ENCODE peak calls at places on chromosomes 16 and 17, in eight cellular contexts. A is iris pigment epithelial cell; L is mesendoderm; B is heart left ventricle; K is astrocyte of the cerebellum; N is activated B cell treated with CpG ODN at 0.5 μM for 24 hours; Y is endothelial cell; G is stimulated activated naive CD4-positive, alpha-beta T cell. H is an unnamed sample.

GRCh38 chr17:78185981-78186688 is 717 bp downstream of the TK1 start:
- DNase-seq in A (no peak), L (peak; percentile 70), B (peak; percentile 50), K (no peak), N (no peak), Y (no peak), G (no peak), H (peak; percentile 84)

GRCh38 chr17:43418441-43419374 is 19.9 kb downstream of the ARL4D start:
- DNase-seq in A (peak; percentile 92), L (peak; percentile 77), B (no peak), K (peak; percentile 56), N (no peak), Y (no peak), G (no peak), H (peak; percentile 98)

GRCh38 chr16:86975445-86975844 is 341.7 kb downstream of the C16orf95 start:
- DNase-seq in A (peak; percentile 87), L (peak; percentile 93), B (no peak), K (peak; percentile 96), N (no peak), Y (peak; percentile 46), G (no peak), H (peak; percentile 83)

GRCh38 chr17:33028778-33029177 is 37.1 kb downstream of the SPACA3 start:
- DNase-seq in A (no peak), L (no peak), B (no peak), K (no peak), N (no peak), Y (no peak), G (no peak), H (peak; percentile 22)

GRCh38 chr17:17781591-17782424 is 55.0 kb downstream of the SREBF1 start:
- DNase-seq in A (peak; percentile 51), L (peak; percentile 77), B (peak; percentile 86), K (no peak), N (peak; percentile 30), Y (peak; percentile 39), G (peak; percentile 39), H (peak; percentile 85)

GRCh38 chr16:2856686-2857450 is 1.1 kb downstream of the PRSS22 start:
- DNase-seq in A (no peak), L (no peak), B (no peak), K (no peak), N (no peak), Y (no peak), G (no peak), H (no peak)

GRCh38 chr17:74199306-74200092 is 4.0 kb upstream of the RPL38 start:
- DNase-seq in A (peak; percentile 51), L (peak; percentile 66), B (peak; percentile 61), K (no peak), N (peak; percentile 52), Y (peak; percentile 87), G (peak; percentile 53), H (peak; percentile 90)

GRCh38 chr17:42895185-42895555 is 5.4 kb upstream of the G6PC1 start:
- DNase-seq in A (peak; percentile 82), L (no peak), B (no peak), K (peak; percentile 69), N (no peak), Y (no peak), G (no peak), H (peak; percentile 84)

GRCh38 chr16:81861503-81861902 is 82.4 kb downstream of the PLCG2 start:
- DNase-seq in A (no peak), L (no peak), B (no peak), K (no peak), N (no peak), Y (no peak), G (no peak), H (no peak)

GRCh38 chr16:74035816-74036215 is 260.8 kb upstream of the PSMD7 start:
- DNase-seq in A (peak; percentile 10), L (peak; percentile 68), B (no peak), K (no peak), N (no peak), Y (peak; percentile 33), G (no peak), H (no peak)

GRCh38 chr17:73091770-73092517 is 544 bp downstream of the SLC39A11 start:
- DNase-seq in A (peak; percentile 10), L (peak; percentile 46), B (no peak), K (no peak), N (no peak), Y (peak; percentile 7), G (no peak), H (peak; percentile 77)

GRCh38 chr16:89368604-89369249 is 121.6 kb downstream of the ANKRD11 start:
- DNase-seq in A (no peak), L (no peak), B (no peak), K (no peak), N (no peak), Y (no peak), G (no peak), H (no peak)

GRCh38 chr17:71527311-71527710 is 593.5 kb upstream of the SOX9 start:
- DNase-seq in A (peak; percentile 29), L (no peak), B (no peak), K (peak; percentile 23), N (no peak), Y (no peak), G (no peak), H (no peak)

GRCh38 chr17:2500446-2500845 is 11.2 kb downstream of the METTL16 start:
- DNase-seq in A (peak; percentile 15), L (no peak), B (no peak), K (no peak), N (no peak), Y (no peak), G (no peak), H (no peak)

GRCh38 chr16:84268661-84269060 is 26.0 kb upstream of the WFDC1 start:
- DNase-seq in A (no peak), L (no peak), B (no peak), K (no peak), N (no peak), Y (no peak), G (no peak), H (no peak)

GRCh38 chr17:42682400-42683384 is at the start of gene CNTNAP1:
- DNase-seq in A (peak; percentile 75), L (peak; percentile 76), B (peak; percentile 64), K (no peak), N (no peak), Y (peak; percentile 53), G (peak; percentile 8), H (peak; percentile 87)

GRCh38 chr17:39794249-39794970 is 56.7 kb downstream of the GRB7 start:
- DNase-seq in A (no peak), L (no peak), B (no peak), K (no peak), N (no peak), Y (no peak), G (no peak), H (no peak)

GRCh38 chr17:68707032-68707431 is 105.9 kb upstream of the FAM20A start:
- DNase-seq in A (peak; percentile 94), L (no peak), B (no peak), K (no peak), N (no peak), Y (no peak), G (no peak), H (peak; percentile 84)

GRCh38 chr16:88681709-88682451 is 4.4 kb downstream of the SNAI3 start:
- DNase-seq in A (no peak), L (no peak), B (peak; percentile 45), K (no peak), N (peak; percentile 62), Y (no peak), G (peak; percentile 38), H (no peak)

GRCh38 chr16:84881702-84882521 is 62.1 kb downstream of the CRISPLD2 start:
- DNase-seq in A (peak; percentile 97), L (peak; percentile 78), B (peak; percentile 39), K (peak; percentile 57), N (no peak), Y (no peak), G (no peak), H (peak; percentile 90)

GRCh38 chr16:84985079-84986065 is 26.0 kb downstream of the ZDHHC7 start:
- DNase-seq in A (peak; percentile 86), L (no peak), B (no peak), K (no peak), N (no peak), Y (no peak), G (no peak), H (no peak)

H was measured in islet precursor cell.